ENCODE peak calls at places on chromosomes 5 and 9, in seven cellular contexts. B is H9; N is tibial nerve; J is heart right ventricle; G is CD8-positive, alpha-beta memory T cell; Q is bronchial epithelial cell; R is testis. C is an unnamed sample.

GRCh38 chr5:59873113-59873512 is 20.4 kb downstream of the PDE4D start:
- DNase-seq in J (no peak), R (no peak), B (no peak), Q (no peak), G (no peak), N (no peak), C (peak; percentile 10)

GRCh38 chr5:109998717-109999116 is 309.0 kb downstream of the MAN2A1 start:
- DNase-seq in R (no peak), G (no peak), J (no peak), Q (no peak), B (no peak), N (no peak), C (no peak)

GRCh38 chr5:149796025-149796424 is 65.9 kb downstream of the PPARGC1B start:
- DNase-seq in G (no peak), J (no peak), N (no peak), R (no peak), Q (no peak), B (no peak), C (no peak)

GRCh38 chr5:158812381-158812780 is 287.3 kb downstream of the EBF1 start:
- DNase-seq in J (peak; percentile 22), R (no peak), G (peak; percentile 14), Q (no peak), N (no peak), B (peak; percentile 32), C (no peak)

GRCh38 chr5:177367981-177368960 is 10.5 kb downstream of the RGS14 start:
- DNase-seq in R (no peak), B (no peak), J (no peak), N (no peak), G (no peak), Q (peak; percentile 80), C (no peak)

GRCh38 chr5:124841829-124842712 is 95.6 kb upstream of the ZNF608 start:
- DNase-seq in R (no peak), Q (peak; percentile 84), B (no peak), G (no peak), J (no peak), N (no peak), C (no peak)

GRCh38 chr5:137656558-137656957 is 79.3 kb downstream of the KLHL3 start:
- DNase-seq in Q (no peak), B (no peak), G (no peak), R (no peak), N (no peak), J (no peak), C (no peak)

GRCh38 chr5:150502106-150502505 is 5.8 kb upstream of the NDST1 start:
- DNase-seq in B (no peak), N (no peak), Q (peak; percentile 38), J (no peak), G (no peak), R (no peak), C (no peak)

GRCh38 chr9:114231218-114232090 is 76.1 kb downstream of the COL27A1 start:
- DNase-seq in N (no peak), R (peak; percentile 88), Q (no peak), B (no peak), J (no peak), G (no peak), C (no peak)

GRCh38 chr9:5832093-5832542 is 799 bp downstream of the ERMP1 start:
- DNase-seq in R (peak; percentile 48), N (no peak), Q (peak; percentile 12), J (peak; percentile 4), B (no peak), G (peak; percentile 26), C (no peak)

GRCh38 chr9:125343518-125344284 is 82.1 kb downstream of the GAPVD1 start:
- DNase-seq in Q (peak; percentile 68), G (no peak), R (no peak), N (no peak), J (peak; percentile 9), B (peak; percentile 58), C (peak; percentile 10)

GRCh38 chr9:128683340-128684064 is 5.5 kb upstream of the SET start:
- DNase-seq in B (peak; percentile 97), N (peak; percentile 32), G (peak; percentile 12), Q (peak; percentile 87), R (peak; percentile 41), J (peak; percentile 32), C (no peak)

GRCh38 chr5:150777685-150778084 is 872 bp upstream of the SMIM3 start:
- DNase-seq in Q (no peak), J (no peak), G (no peak), B (no peak), N (no peak), R (no peak), C (no peak)

GRCh38 chr9:84668204-84669007 is 1.1 kb upstream of the NTRK2 start:
- DNase-seq in G (no peak), J (peak; percentile 51), B (peak; percentile 87), Q (peak; percentile 54), N (peak; percentile 75), R (peak; percentile 86), C (no peak)

GRCh38 chr5:176405656-176406435 is 10.5 kb downstream of the CLTB start:
- DNase-seq in Q (no peak), G (no peak), B (peak; percentile 76), R (no peak), N (no peak), J (no peak), C (no peak)

GRCh38 chr5:68708156-68708841 is 385.5 kb upstream of the SLC30A5 start:
- DNase-seq in G (no peak), R (no peak), B (no peak), N (no peak), Q (no peak), J (no peak), C (no peak)

GRCh38 chr9:116329470-116329869 is 175.9 kb downstream of the PAPPA start:
- DNase-seq in J (no peak), N (no peak), G (no peak), B (no peak), Q (no peak), R (no peak), C (no peak)

GRCh38 chr9:20603524-20604268 is 18.6 kb downstream of the MLLT3 start:
- DNase-seq in Q (no peak), B (no peak), J (no peak), G (no peak), N (no peak), R (no peak), C (no peak)

GRCh38 chr5:127011151-127011550 is 19.2 kb downstream of the MARCHF3 start:
- DNase-seq in N (no peak), Q (peak; percentile 71), J (no peak), B (no peak), G (no peak), R (no peak), C (peak; percentile 70)

GRCh38 chr5:1005362-1005851 is 3.2 kb upstream of the NKD2 start:
- DNase-seq in Q (no peak), N (no peak), R (no peak), B (no peak), G (no peak), J (peak; percentile 5), C (no peak)

GRCh38 chr5:1638658-1639400 is 115.1 kb upstream of the LPCAT1 start:
- DNase-seq in N (no peak), J (no peak), Q (no peak), R (no peak), B (no peak), G (no peak), C (no peak)

GRCh38 chr9:72443855-72444254 is 77.6 kb upstream of the TMC1 start:
- DNase-seq in Q (peak; percentile 56), N (no peak), B (no peak), J (no peak), R (no peak), G (no peak), C (no peak)

GRCh38 chr5:126912607-126913006 is 117.8 kb downstream of the MARCHF3 start:
- DNase-seq in G (no peak), R (no peak), B (no peak), Q (no peak), J (no peak), N (no peak), C (no peak)

GRCh38 chr5:120464627-120465280 is 654 bp downstream of the PRR16 start:
- DNase-seq in J (peak; percentile 41), B (peak; percentile 60), N (no peak), G (no peak), R (peak; percentile 22), Q (no peak), C (no peak)

GRCh38 chr9:111730937-111731567 is 63.7 kb downstream of the SHOC1 start:
- DNase-seq in B (no peak), Q (peak; percentile 90), N (no peak), J (no peak), G (no peak), R (no peak), C (no peak)

GRCh38 chr9:128026255-128027165 is 40.6 kb downstream of the NAIF1 start:
- DNase-seq in J (no peak), Q (no peak), B (no peak), R (no peak), N (peak; percentile 8), G (peak; percentile 91), C (no peak)

GRCh38 chr5:50749181-50749580 is 82.7 kb downstream of the PARP8 start:
- DNase-seq in G (no peak), Q (no peak), N (no peak), R (no peak), B (no peak), J (no peak), C (no peak)

GRCh38 chr9:97808415-97808814 is 44.6 kb upstream of the FOXE1 start:
- DNase-seq in J (no peak), N (no peak), R (no peak), B (no peak), G (no peak), Q (no peak), C (no peak)
- H3K27me3 ChIP-seq in J (peaks cover 46% of the 10 kb centered on the region), N (no peaks in the 10 kb centered on the region), R (no peaks in the 10 kb centered on the region), B (no peaks in the 10 kb centered on the region), G (peaks cover 7% of the 10 kb centered on the region), Q (no peaks in the 10 kb centered on the region), C (peaks cover 18% of the 10 kb centered on the region)

DNA sequence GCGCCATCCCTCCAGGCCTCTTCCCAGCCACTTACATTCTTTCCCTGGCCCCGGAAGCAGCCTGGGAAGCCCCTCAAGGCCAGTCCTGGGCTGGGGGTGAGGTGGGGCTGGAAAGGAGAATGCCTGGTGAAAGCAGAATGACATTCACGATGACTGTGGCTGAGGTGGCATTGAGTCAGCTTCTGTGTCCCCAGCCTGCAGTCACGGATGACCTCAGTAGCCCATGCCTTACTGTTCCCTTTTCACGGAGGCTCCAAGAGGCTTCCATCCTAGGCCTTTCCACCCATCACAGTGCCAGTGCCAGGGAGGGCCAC is 2.7 kb downstream of the PRDM12 start:
- DNase-seq in G (no peak), J (no peak), Q (no peak), R (no peak), B (no peak), N (no peak), C (no peak)
- H3K27me3 ChIP-seq in G (peaks cover 33% of the 10 kb centered on the region), J (peaks cover 68% of the 10 kb centered on the region), Q (peaks cover 55% of the 10 kb centered on the region), R (peaks cover 9% of the 10 kb centered on the region), B (peaks cover 62% of the 10 kb centered on the region), N (peaks cover 6% of the 10 kb centered on the region), C (peaks cover 71% of the 10 kb centered on the region)

GRCh38 chr9:135184158-135184557 is 96.7 kb downstream of the OLFM1 start:
- DNase-seq in N (no peak), G (no peak), J (no peak), Q (no peak), R (no peak), B (no peak), C (no peak)
- H3K27me3 ChIP-seq in N (no peaks in the 10 kb centered on the region), G (no peaks in the 10 kb centered on the region), J (peaks cover 38% of the 10 kb centered on the region), Q (no peaks in the 10 kb centered on the region), R (no peaks in the 10 kb centered on the region), B (no peaks in the 10 kb centered on the region), C (peaks cover 2% of the 10 kb centered on the region)

GRCh38 chr9:135212961-135213360 is 125.5 kb downstream of the OLFM1 start:
- DNase-seq in N (no peak), B (no peak), J (no peak), Q (no peak), R (no peak), G (no peak), C (no peak)
- H3K27me3 ChIP-seq in N (no peaks in the 10 kb centered on the region), B (no peaks in the 10 kb centered on the region), J (peaks cover 6% of the 10 kb centered on the region), Q (no peaks in the 10 kb centered on the region), R (no peaks in the 10 kb centered on the region), G (peaks cover 5% of the 10 kb centered on the region), C (peaks cover 5% of the 10 kb centered on the region)

C was measured in AG04450.